ENCODE peak calls at places on chromosome 17, in seven cellular contexts. L is tibial nerve, B is heart left ventricle, Z is fibroblast of mammary gland, D is ascending aorta, C is upper lobe of right lung, A is GM12865. M is an unnamed sample.
A peak's percentile ranks its signal among the peaks of the same experiment; 100 is the strongest.

GRCh38 chr17:29263916-29264315 is 17.3 kb downstream of the CRYBA1 start:
- DNase-seq in L (no peak), B (no peak), Z (no peak), D (no peak), C (no peak), A (no peak), M (no peak)

GRCh38 chr17:77963441-77963840 is 4.9 kb downstream of the TNRC6C start:
- DNase-seq in L (peak; percentile 32), B (peak; percentile 71), Z (peak; percentile 91), D (no peak), C (no peak), A (no peak), M (no peak)

GRCh38 chr17:71983828-71984227 is 137.0 kb upstream of the SOX9 start:
- DNase-seq in L (no peak), B (no peak), Z (no peak), D (no peak), C (no peak), A (no peak), M (no peak)

GRCh38 chr17:6082335-6082734 is 12.2 kb downstream of the WSCD1 start:
- DNase-seq in L (no peak), B (no peak), Z (no peak), D (no peak), C (no peak), A (no peak), M (no peak)

GRCh38 chr17:37476431-37477130 is 13.1 kb upstream of the DUSP14 start:
- DNase-seq in L (no peak), B (peak; percentile 68), Z (peak; percentile 82), D (no peak), C (no peak), A (no peak), M (no peak)

GRCh38 chr17:41397003-41397665 is at the start of gene KRT31:
- DNase-seq in L (no peak), B (peak; percentile 19), Z (no peak), D (no peak), C (no peak), A (no peak), M (no peak)

GRCh38 chr17:64572682-64573154 is 65.9 kb downstream of the CEP95 start:
- DNase-seq in L (no peak), B (no peak), Z (peak; percentile 45), D (no peak), C (no peak), A (no peak), M (no peak)

GRCh38 chr17:70658840-70659239 is 489.5 kb downstream of the KCNJ2 start:
- DNase-seq in L (no peak), B (no peak), Z (no peak), D (no peak), C (no peak), A (no peak), M (no peak)

GRCh38 chr17:10099051-10099571 is 99.3 kb downstream of the GAS7 start:
- DNase-seq in L (no peak), B (no peak), Z (peak; percentile 87), D (no peak), C (no peak), A (no peak), M (no peak)

GRCh38 chr17:49603238-49603637 is 27.6 kb downstream of the NXPH3 start:
- DNase-seq in L (no peak), B (no peak), Z (peak; percentile 15), D (no peak), C (no peak), A (no peak), M (no peak)

GRCh38 chr17:40319651-40320550 is 10.9 kb downstream of the RARA start:
- DNase-seq in L (peak; percentile 28), B (peak; percentile 65), Z (peak; percentile 52), D (peak; percentile 83), C (peak; percentile 85), A (no peak), M (peak; percentile 85)

GRCh38 chr17:40321502-40322416 is 12.8 kb downstream of the RARA start:
- DNase-seq in L (peak; percentile 10), B (peak; percentile 84), Z (no peak), D (no peak), C (peak; percentile 80), A (no peak), M (no peak)

GRCh38 chr17:40322417-40323315 is 13.7 kb downstream of the RARA start:
- DNase-seq in L (no peak), B (peak; percentile 84), Z (peak; percentile 79), D (peak; percentile 94), C (peak; percentile 89), A (peak; percentile 96), M (peak; percentile 98)

GRCh38 chr17:40318835-40319332 is 9.9 kb downstream of the RARA start:
- DNase-seq in L (no peak), B (peak; percentile 32), Z (no peak), D (peak; percentile 70), C (peak; percentile 69), A (no peak), M (peak; percentile 23)

DNA sequence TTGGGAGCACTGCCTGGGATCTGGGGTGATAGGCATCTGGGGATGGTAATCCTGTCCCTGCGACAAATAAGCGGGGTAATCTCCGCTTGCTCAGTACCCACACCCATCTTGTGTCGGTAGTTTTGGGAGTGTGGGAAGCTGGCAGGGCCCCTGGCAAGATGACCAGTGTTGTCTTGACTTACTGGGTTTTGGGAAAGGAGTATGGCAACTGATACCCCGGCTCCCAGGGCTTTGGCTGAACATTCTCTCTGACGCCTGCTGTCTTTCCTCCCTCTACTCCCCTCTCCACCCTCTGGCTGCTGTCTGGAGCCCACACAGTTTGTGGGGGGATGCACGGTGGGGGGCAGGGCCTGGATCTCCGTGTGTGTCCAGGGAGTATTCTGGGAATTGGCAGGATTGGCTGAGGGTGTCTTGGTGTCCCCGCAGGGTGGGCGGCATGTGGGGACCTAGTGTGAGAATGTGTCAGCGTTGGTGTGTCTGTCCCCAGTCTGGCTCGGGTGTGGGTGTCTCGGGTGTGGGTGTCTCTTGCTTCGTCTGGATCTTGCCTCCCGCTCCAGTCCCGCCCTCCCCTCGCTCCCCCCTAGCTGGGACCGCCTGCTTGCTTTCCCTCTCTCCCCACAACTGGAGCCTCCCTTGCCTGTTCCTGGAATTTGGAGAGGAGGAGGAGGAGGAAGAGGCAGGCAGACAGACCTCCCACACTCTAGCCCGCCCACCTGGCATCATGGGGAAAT is 12.0 kb downstream of the RARA start:
- DNase-seq in L (peak; percentile 44), B (peak; percentile 81), Z (no peak), D (peak; percentile 88), C (peak; percentile 81), A (no peak), M (peak; percentile 38)
- H3K4me3 ChIP-seq in L (peak overlapping the region; percentile 99), B (peak overlapping the region; percentile 81), Z (no peak overlapping the region), D (peak overlapping the region; percentile 86), C (peak overlapping the region; percentile 100), A (peak overlapping the region; percentile 96), M (peak overlapping the region; percentile 55)

DNA sequence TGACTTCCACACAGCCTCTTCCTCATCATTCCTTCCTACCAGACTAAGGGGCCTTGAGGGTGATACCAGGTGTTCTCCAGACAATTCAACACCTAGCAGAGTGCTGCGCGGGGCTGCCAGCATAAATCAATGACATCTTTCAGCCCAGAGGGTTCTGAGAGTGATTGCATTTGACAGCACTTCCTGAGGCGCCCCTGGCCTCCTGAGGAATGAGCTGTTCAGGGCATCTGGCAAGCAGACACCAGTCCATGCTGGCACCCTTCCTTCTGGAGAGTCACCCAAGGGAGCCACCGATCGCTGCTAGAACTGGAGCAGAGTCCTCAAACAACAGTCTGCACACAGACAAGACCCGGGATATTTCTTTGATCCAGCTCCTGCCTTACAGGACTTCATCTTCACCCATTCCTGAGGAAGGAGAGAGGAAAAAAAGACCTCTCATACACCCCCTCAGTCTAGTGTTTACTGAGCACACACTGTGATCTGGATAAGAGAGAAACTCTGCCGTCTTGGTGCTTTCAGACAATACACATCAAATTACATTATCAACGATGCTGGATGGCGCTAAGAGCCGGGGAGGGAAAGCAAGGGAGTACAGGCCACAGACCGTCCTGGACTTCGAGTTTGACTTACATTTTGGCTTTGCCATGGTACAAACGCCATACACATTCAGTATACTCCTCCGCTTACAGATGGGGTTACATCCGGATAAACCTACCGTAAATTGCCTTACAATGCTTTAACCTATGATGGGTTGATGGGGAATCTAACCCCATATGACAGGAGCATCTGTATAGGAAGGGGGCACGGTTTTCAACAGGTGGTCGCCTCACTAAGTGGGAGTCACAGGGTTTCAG is 23.1 kb downstream of the NPTX1 start:
- DNase-seq in L (no peak), B (no peak), Z (peak; percentile 13), D (no peak), C (no peak), A (no peak), M (no peak)
- H3K4me3 ChIP-seq in L (peak overlapping the region; percentile 74), B (peak overlapping the region; percentile 84), Z (no peak overlapping the region), D (peak overlapping the region; percentile 71), C (peak overlapping the region; percentile 64), A (peak overlapping the region; percentile 89), M (peak overlapping the region; percentile 83)

DNA sequence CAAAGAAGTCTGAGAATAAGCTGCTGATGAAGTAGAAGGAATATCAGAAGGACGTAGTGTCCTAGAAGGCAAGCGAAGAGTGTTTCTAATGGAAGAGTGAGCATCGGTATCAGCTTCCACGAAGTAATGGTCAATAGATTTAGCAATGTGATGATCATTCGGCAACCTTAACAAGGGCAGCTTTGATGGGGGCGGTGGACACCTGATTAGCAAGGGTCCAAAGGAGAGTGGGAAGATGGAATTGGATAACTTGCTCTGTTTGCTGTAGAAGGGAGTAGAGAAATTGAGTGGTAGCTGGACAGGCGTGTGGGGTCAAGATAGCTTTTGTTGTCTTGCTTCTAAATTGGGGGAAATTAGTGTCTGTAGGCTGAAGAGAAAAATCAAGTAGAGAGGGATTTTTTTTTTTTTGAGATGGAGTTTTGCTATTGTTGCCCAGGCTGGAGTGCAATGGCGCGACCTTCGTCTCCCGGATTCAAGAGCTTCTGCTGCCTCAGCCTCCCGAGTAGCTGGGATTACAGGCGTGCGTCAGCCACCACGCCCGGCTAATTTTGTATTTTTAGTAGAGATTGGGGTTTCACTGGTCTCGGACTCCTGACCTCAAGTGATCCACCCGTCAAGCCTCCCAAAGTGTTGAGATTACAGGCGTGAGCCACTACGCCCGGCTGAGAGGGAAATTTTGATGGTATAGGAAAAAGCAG is 13.9 kb upstream of the HES7 start:
- DNase-seq in L (no peak), B (no peak), Z (no peak), D (no peak), C (no peak), A (no peak), M (no peak)
- H3K4me3 ChIP-seq in L (peak overlapping the region; percentile 35), B (peak overlapping the region; percentile 5), Z (peak overlapping the region; percentile 38), D (peak overlapping the region; percentile 36), C (peak overlapping the region; percentile 40), A (peak overlapping the region; percentile 77), M (peak overlapping the region; percentile 76)

DNA sequence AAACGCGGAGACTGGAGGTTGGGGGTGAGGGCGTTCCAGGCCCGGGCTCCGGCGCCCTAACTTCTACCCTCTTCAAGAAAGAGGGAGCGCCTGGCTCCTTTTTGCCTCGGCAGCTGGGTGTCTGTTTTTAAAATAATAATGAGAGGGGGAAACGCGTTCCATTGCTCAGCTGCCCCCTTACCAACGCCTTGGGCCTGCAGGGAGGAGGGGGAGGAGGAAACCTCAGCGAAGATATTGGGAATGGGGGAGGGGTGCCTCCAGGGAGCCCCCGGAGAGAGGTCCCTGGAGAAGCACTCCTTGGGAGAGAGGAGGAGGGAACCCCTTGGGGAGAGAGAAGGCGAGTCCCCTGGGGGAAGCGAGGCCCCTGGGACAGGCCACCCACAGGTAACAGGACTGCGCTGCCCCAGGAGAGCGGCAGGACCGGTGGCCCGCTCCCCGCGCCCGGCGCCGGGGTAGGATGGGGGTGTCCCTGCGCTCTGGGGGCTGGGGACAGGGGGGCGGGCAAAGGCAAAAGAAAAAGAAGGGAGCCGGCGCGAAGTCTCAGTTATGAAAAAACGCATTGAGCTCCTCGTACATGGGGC is 2.7 kb downstream of the NEUROD2 start:
- DNase-seq in L (no peak), B (no peak), Z (no peak), D (no peak), C (no peak), A (no peak), M (no peak)
- H3K4me3 ChIP-seq in L (no peak overlapping the region), B (no peak overlapping the region), Z (no peak overlapping the region), D (peak overlapping the region; percentile 54), C (no peak overlapping the region), A (no peak overlapping the region), M (no peak overlapping the region)